ENCODE peak calls at places on chromosomes 12 and 14, in eight cellular contexts. G, K, L, P, C, Z, H and T are unnamed samples.

GRCh38 chr12:120350576-120351350 is 18.2 kb downstream of the MSI1 start:
- DNase-seq in P (no peak), C (no peak), H (no peak), K (no peak), Z (no peak), G (no peak), L (no peak), T (no peak)

GRCh38 chr14:95545769-95546168 is 10.9 kb downstream of the GLRX5 start:
- DNase-seq in G (peak), P (peak), C (no peak), H (no peak), L (peak), K (peak), Z (peak), T (no peak)

GRCh38 chr12:29640589-29641345 is 143.0 kb downstream of the TMTC1 start:
- DNase-seq in Z (peak), P (no peak), L (no peak), H (no peak), K (no peak), G (no peak), C (peak), T (no peak)

GRCh38 chr12:96241484-96242256 is 47.5 kb downstream of the ELK3 start:
- DNase-seq in G (no peak), P (peak), Z (peak), L (no peak), H (peak), C (no peak), K (no peak), T (no peak)

GRCh38 chr12:54627304-54627703 is 7.4 kb downstream of the LACRT start:
- DNase-seq in H (no peak), K (no peak), Z (no peak), G (no peak), L (no peak), C (no peak), P (no peak), T (no peak)

GRCh38 chr12:54384591-54385041 is at the start of gene ZNF385A:
- DNase-seq in C (peak), P (no peak), L (no peak), K (no peak), H (no peak), Z (no peak), G (no peak), T (no peak)

GRCh38 chr12:53067074-53067992 is 11.9 kb downstream of the SPRYD3 start:
- DNase-seq in P (peak), K (no peak), G (no peak), Z (no peak), H (no peak), L (no peak), C (no peak), T (no peak)

GRCh38 chr14:55448146-55448614 is 7.8 kb upstream of the TBPL2 start:
- DNase-seq in K (peak), C (no peak), L (peak), Z (peak), H (peak), P (peak), G (peak), T (peak)

GRCh38 chr12:55847603-55848329 is 5.0 kb upstream of the MMP19 start:
- DNase-seq in L (peak), C (peak), G (peak), P (peak), K (peak), Z (peak), H (peak), T (no peak)

GRCh38 chr12:92369643-92370042 is 224.0 kb upstream of the BTG1 start:
- DNase-seq in K (peak), H (peak), G (no peak), Z (peak), C (no peak), P (no peak), L (peak), T (no peak)

GRCh38 chr12:22121224-22121623 is 75.2 kb downstream of the CMAS start:
- DNase-seq in L (no peak), C (no peak), P (no peak), H (no peak), Z (peak), G (no peak), K (no peak), T (peak)

GRCh38 chr12:106226884-106227640 is 20.8 kb downstream of the CKAP4 start:
- DNase-seq in H (no peak), G (no peak), K (peak), C (no peak), Z (peak), P (peak), L (no peak), T (peak)

GRCh38 chr12:132282031-132282949 is 47.1 kb downstream of the GALNT9 start:
- DNase-seq in G (no peak), H (no peak), L (no peak), P (no peak), Z (no peak), K (no peak), C (no peak), T (no peak)

GRCh38 chr12:107518868-107519267 is 166.7 kb upstream of the PWP1 start:
- DNase-seq in G (no peak), C (no peak), L (no peak), Z (no peak), P (no peak), H (no peak), K (no peak), T (no peak)

GRCh38 chr12:68939500-68939899 is 6.5 kb upstream of the CPM start:
- DNase-seq in Z (no peak), C (no peak), K (no peak), L (no peak), G (no peak), H (no peak), P (no peak), T (no peak)

GRCh38 chr12:31021809-31022492 is 51.7 kb upstream of the DDX11 start:
- DNase-seq in H (no peak), L (no peak), Z (no peak), K (no peak), G (no peak), C (no peak), P (peak), T (no peak)

GRCh38 chr12:130626601-130627000 is 89.5 kb downstream of the RIMBP2 start:
- DNase-seq in K (no peak), C (no peak), Z (no peak), P (no peak), H (no peak), L (no peak), G (no peak), T (no peak)

GRCh38 chr14:100673807-100674154 is 52.9 kb upstream of the DLK1 start:
- DNase-seq in P (no peak), Z (no peak), G (no peak), H (no peak), C (no peak), L (no peak), K (no peak), T (no peak)

GRCh38 chr12:8034802-8035201 is 2.3 kb downstream of the FOXJ2 start:
- DNase-seq in H (no peak), Z (no peak), P (peak), G (no peak), C (no peak), K (no peak), L (no peak), T (no peak)

GRCh38 chr12:109421355-109422087 is 55.6 kb downstream of the KCTD10 start:
- DNase-seq in P (no peak), G (no peak), H (no peak), L (no peak), K (no peak), C (no peak), Z (no peak), T (no peak)

GRCh38 chr14:59275668-59276067 is 87.2 kb downstream of the DAAM1 start:
- DNase-seq in P (peak), Z (peak), L (peak), H (no peak), C (no peak), G (peak), K (peak), T (no peak)

GRCh38 chr14:21796912-21797311 is 123.3 kb upstream of the OR4E1 start:
- DNase-seq in H (no peak), G (no peak), P (no peak), Z (no peak), L (no peak), C (no peak), K (no peak), T (no peak)

DNA sequence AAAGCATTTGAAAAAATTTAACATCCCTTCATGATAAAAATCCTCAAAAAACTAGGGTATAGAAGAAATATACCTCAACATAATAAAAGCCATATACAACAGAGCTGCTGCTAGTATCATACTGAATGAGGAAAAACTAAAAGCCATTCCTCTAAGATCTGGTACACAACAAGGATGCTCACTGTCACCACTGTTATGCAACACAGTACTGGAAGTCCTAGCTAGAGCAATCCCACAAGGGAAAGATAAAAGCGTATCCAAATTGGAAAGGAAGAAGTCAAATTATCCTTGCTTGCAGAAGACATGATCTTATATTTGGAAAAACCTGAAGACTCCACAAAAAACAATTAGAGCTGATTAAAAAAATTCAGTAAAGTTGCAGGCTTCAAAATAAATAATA is 114.9 kb downstream of the HELB start:
- DNase-seq in K (no peak), H (no peak), P (no peak), G (no peak), C (no peak), Z (no peak), L (no peak), T (no peak)
- TF ChIP-seq CTCF in K (no peak), H (no peak), P (no peak), G (no peak), C (no peak), Z (no peak), L (no peak), T (no peak)

GRCh38 chr12:39627914-39628313 is 8.3 kb upstream of the ABCD2 start:
- DNase-seq in L (no peak), Z (no peak), G (no peak), P (no peak), C (no peak), K (no peak), H (no peak), T (no peak)

GRCh38 chr12:39623919-39624318 is 4.3 kb upstream of the ABCD2 start:
- DNase-seq in Z (no peak), H (no peak), K (no peak), C (no peak), L (no peak), G (no peak), P (no peak), T (no peak)

GRCh38 chr12:39622306-39622705 is 2.7 kb upstream of the ABCD2 start:
- DNase-seq in Z (no peak), G (no peak), H (no peak), P (no peak), K (no peak), L (no peak), C (no peak), T (no peak)

GRCh38 chr12:39628836-39629235 is 9.2 kb upstream of the ABCD2 start:
- DNase-seq in C (no peak), L (no peak), H (no peak), P (no peak), G (no peak), K (no peak), Z (no peak), T (no peak)

GRCh38 chr12:39626033-39626814 is 6.6 kb upstream of the ABCD2 start:
- DNase-seq in H (no peak), C (no peak), K (no peak), G (no peak), L (no peak), Z (no peak), P (no peak), T (no peak)
- TF ChIP-seq CTCF in H (no peak), C (no peak), K (no peak), G (no peak), L (no peak), Z (no peak), P (no peak), T (no peak)

GRCh38 chr14:91377700-91378652 is 39.6 kb downstream of the CCDC88C start:
- DNase-seq in L (peak), H (no peak), C (no peak), G (no peak), P (peak), Z (no peak), K (peak), T (peak)
- TF ChIP-seq CTCF in L (no peak), H (no peak), C (no peak), G (no peak), P (no peak), Z (no peak), K (no peak), T (no peak)

GRCh38 chr14:56487761-56488160 is 91.8 kb upstream of the TMEM260 start:
- DNase-seq in G (no peak), C (no peak), K (peak), P (no peak), L (no peak), H (peak), Z (no peak), T (no peak)

GRCh38 chr14:56488306-56488705 is 91.3 kb upstream of the TMEM260 start:
- DNase-seq in Z (no peak), G (no peak), C (no peak), P (no peak), H (no peak), L (no peak), K (no peak), T (no peak)

GRCh38 chr14:56487090-56487667 is 92.4 kb upstream of the TMEM260 start:
- DNase-seq in C (no peak), P (peak), K (peak), Z (peak), H (peak), L (no peak), G (no peak), T (no peak)

DNA sequence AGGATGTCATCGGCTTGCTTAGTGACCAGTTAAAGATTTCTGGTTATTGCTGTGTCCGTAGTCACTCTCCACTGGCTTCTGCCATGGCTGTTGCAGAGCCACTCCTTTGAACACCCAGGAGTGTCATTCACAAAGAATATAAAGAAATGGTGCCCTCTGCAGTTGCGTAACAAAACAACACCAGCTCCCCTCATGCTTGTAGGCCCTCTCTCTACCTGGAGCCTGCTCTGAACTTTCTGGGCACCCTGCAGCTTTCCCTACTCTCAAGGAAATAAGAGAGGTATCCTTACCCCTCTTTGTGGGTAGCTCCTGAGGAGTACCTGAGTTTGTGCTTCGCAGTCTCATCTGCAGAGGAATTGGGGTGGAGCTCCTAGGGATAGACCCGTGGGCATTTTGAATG is 97.3 kb upstream of the TMEM260 start:
- DNase-seq in H (no peak), K (no peak), Z (peak), P (peak), G (no peak), L (no peak), C (no peak), T (peak)
- TF ChIP-seq CTCF in H (no peak), K (peak), Z (peak), P (peak), G (peak), L (no peak), C (no peak), T (peak)

GRCh38 chr14:103141117-103141796 is 18.0 kb downstream of the TNFAIP2 start:
- DNase-seq in G (no peak), C (no peak), P (peak), H (no peak), K (peak), L (no peak), Z (peak), T (peak)
- TF ChIP-seq CTCF in G (peak), C (peak), P (peak), H (peak), K (peak), L (peak), Z (peak), T (peak)

DNA sequence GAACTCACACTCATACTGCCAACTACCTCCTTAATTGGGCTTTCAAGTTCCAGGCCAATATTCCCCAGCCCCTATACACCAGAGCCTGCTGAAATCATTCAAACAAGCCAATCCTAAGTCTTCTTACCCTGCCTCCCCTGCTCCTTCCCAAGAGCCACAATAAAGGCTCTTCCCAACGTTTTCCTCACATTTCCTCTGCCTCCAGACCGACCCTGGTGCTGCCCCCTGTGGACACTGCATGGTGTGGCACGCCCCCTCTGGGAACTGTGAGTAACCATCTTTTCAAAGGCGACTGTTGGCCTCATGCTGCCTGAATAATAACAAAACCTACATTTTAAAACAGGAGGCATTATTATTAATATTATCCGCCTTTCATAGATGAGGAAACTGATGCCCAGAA is 111.6 kb upstream of the NOS1 start:
- DNase-seq in Z (peak), C (no peak), H (no peak), K (no peak), L (no peak), P (peak), G (no peak), T (peak)
- TF ChIP-seq CTCF in Z (peak), C (peak), H (peak), K (peak), L (peak), P (peak), G (no peak), T (peak)

DNA sequence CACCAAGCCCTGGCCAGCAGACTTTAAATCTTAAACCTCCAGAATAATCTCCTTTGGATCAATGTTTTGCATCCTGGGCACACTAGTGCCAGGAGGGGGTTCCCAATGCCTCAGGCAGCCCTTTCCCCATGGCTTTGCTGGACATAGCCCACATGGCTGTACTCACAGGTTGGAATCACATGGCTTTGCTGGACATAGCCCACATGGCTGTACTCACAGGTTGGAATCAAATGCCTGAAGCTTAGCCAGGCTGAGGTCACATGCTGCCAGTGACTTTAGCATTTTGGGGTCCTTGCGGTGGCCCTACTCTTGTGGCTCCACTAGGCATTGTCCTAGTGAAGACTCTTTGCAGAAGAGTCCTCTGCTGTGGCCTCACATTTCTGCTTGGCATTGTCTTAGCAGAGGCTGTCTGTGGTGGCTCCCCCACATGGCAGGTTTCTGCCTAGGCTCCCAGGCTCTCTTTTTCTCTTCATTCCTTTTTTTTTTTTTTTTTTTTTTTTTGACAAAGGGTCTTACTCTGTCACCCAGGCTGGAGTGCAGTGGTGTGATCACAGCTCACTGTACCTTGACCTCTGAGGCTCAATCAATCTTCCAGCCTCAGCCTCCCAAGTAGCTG is 13.0 kb downstream of the FLVCR2 start:
- DNase-seq in P (no peak), H (no peak), Z (no peak), K (no peak), L (no peak), C (no peak), G (no peak), T (no peak)
- TF ChIP-seq CTCF in P (no peak), H (no peak), Z (no peak), K (peak), L (no peak), C (no peak), G (no peak), T (no peak)

DNA sequence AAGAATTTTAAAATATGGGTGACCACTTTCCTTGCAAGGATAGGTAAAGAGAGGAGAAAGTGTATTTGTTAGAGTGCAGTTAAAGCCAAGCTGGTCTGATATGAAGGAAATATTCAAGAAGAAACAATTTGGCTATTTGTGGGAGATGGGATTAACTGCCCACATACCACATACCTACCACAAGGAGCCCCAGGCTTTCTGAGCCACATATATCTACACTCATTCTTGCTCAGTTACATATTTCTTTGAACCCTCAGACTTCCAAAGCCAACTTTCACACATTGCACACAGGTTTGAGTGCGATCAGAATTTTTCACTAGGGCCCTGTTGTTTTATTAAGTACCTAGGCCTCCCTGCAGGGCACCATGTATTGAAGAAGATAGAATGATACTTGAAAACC is 330.2 kb downstream of the ZFP36L1 start:
- DNase-seq in C (no peak), Z (peak), G (no peak), P (no peak), K (peak), L (no peak), H (no peak), T (no peak)
- TF ChIP-seq CTCF in C (no peak), Z (no peak), G (peak), P (no peak), K (peak), L (peak), H (peak), T (no peak)

GRCh38 chr12:124122722-124123121 is 149.7 kb downstream of the ZNF664 start:
- DNase-seq in Z (no peak), K (no peak), L (no peak), G (no peak), H (no peak), C (no peak), P (no peak), T (no peak)
- TF ChIP-seq CTCF in Z (no peak), K (no peak), L (no peak), G (no peak), H (no peak), C (no peak), P (no peak), T (no peak)

GRCh38 chr12:114743799-114744198 is 59.8 kb upstream of the TBX3 start:
- DNase-seq in G (no peak), K (no peak), Z (no peak), P (no peak), C (no peak), H (no peak), L (no peak), T (no peak)

GRCh38 chr12:114744696-114745095 is 60.7 kb upstream of the TBX3 start:
- DNase-seq in L (no peak), C (no peak), P (no peak), K (no peak), G (peak), Z (no peak), H (peak), T (no peak)

GRCh38 chr12:114744285-114744684 is 60.3 kb upstream of the TBX3 start:
- DNase-seq in P (no peak), H (no peak), C (no peak), L (no peak), G (no peak), K (no peak), Z (no peak), T (no peak)

GRCh38 chr12:114746297-114747074 is 62.5 kb upstream of the TBX3 start:
- DNase-seq in C (no peak), H (peak), G (no peak), L (no peak), P (no peak), Z (no peak), K (peak), T (no peak)

DNA sequence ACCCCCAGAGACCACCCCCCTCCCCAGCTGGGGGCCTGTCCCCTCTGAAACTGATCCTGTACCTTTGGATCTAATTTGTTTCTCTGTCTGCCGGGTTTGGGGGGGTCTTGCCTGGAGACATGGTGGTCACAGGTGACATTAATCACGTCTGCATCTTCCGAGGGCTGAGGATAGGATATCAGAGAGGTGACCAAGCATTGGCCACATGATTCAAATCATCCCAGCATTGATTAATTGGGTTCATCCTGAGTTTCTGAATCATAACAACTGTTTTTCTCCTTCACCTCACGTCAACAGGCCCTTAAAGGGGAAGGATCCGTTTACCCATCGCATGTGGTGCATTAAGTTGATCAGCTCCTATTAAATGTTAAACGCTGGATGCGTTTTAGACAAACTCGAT is 63.2 kb upstream of the TBX3 start:
- DNase-seq in L (no peak), G (no peak), Z (no peak), C (no peak), K (no peak), H (peak), P (no peak), T (no peak)
- TF ChIP-seq CTCF in L (no peak), G (no peak), Z (no peak), C (no peak), K (no peak), H (no peak), P (no peak), T (no peak)